ENCODE peak calls at places on chromosomes 12 and 14, in nine cellular contexts. G, Z, Q, N, L, A, O, P and W are unnamed samples. For H3K36me3, the result is how much of the 10 kb centered on the place peaks cover.

GRCh38 chr12:104671407-104672095 is 214.8 kb downstream of the CHST11 start:
- DNase-seq in O (peak), N (peak), A (no peak), G (no peak), Z (peak), L (peak), P (no peak), Q (peak), W (peak)

GRCh38 chr14:64212666-64213065 is 81.5 kb downstream of the ESR2 start:
- DNase-seq in A (no peak), P (no peak), Q (no peak), L (no peak), O (peak), G (no peak), N (no peak), Z (no peak), W (no peak)

GRCh38 chr12:41424651-41425050 is 236.5 kb downstream of the PDZRN4 start:
- DNase-seq in G (no peak), Q (no peak), L (no peak), A (no peak), P (no peak), N (no peak), O (no peak), Z (no peak), W (no peak)

GRCh38 chr12:54455760-54456469 is 17.5 kb downstream of the GTSF1 start:
- DNase-seq in Q (no peak), Z (no peak), N (peak), O (no peak), G (no peak), P (no peak), L (no peak), A (no peak), W (no peak)

GRCh38 chr12:12123209-12123608 is 52.5 kb downstream of the BCL2L14 start:
- DNase-seq in L (no peak), Q (no peak), Z (no peak), P (no peak), A (no peak), N (peak), O (no peak), G (no peak), W (no peak)

GRCh38 chr14:26163761-26164160 is 434.1 kb downstream of the NOVA1 start:
- DNase-seq in O (no peak), Q (no peak), G (no peak), P (no peak), L (no peak), Z (no peak), N (peak), A (no peak), W (no peak)

GRCh38 chr12:113831016-113831415 is 135.1 kb downstream of the RBM19 start:
- DNase-seq in Z (no peak), G (no peak), O (no peak), P (no peak), L (no peak), N (peak), A (no peak), Q (no peak), W (no peak)

GRCh38 chr12:124386059-124386458 is 91.2 kb downstream of the RFLNA start:
- DNase-seq in Z (no peak), L (peak), A (no peak), P (no peak), N (peak), G (no peak), O (no peak), Q (no peak), W (no peak)

GRCh38 chr12:95622879-95623278 is 71.6 kb upstream of the USP44 start:
- DNase-seq in O (no peak), P (no peak), A (no peak), L (no peak), Z (no peak), N (no peak), Q (no peak), G (no peak), W (no peak)

GRCh38 chr12:93363854-93364297 is 13.8 kb upstream of the NUDT4 start:
- DNase-seq in O (no peak), Z (no peak), G (no peak), N (no peak), L (no peak), A (no peak), Q (no peak), P (peak), W (no peak)

GRCh38 chr14:92914087-92914656 is 8.8 kb upstream of the CHGA start:
- DNase-seq in Q (no peak), Z (peak), P (peak), L (no peak), N (peak), A (peak), G (no peak), O (no peak), W (no peak)

GRCh38 chr12:26621932-26622331 is 211.1 kb downstream of the ITPR2 start:
- DNase-seq in Q (no peak), P (no peak), Z (no peak), L (no peak), G (no peak), N (no peak), A (no peak), O (no peak), W (no peak)
- H3K36me3 ChIP-seq in Q (under half), P (under half), Z (under half), L (half or more), G (under half), N (under half), A (under half), O (under half), W (under half)

GRCh38 chr12:47652491-47653234 is 53.2 kb downstream of the RPAP3 start:
- DNase-seq in L (no peak), P (no peak), A (no peak), G (no peak), O (no peak), Q (peak), N (no peak), Z (no peak), W (no peak)
- H3K36me3 ChIP-seq in L (under half), P (under half), A (under half), G (under half), O (under half), Q (under half), N (under half), Z (under half), W (under half)

DNA sequence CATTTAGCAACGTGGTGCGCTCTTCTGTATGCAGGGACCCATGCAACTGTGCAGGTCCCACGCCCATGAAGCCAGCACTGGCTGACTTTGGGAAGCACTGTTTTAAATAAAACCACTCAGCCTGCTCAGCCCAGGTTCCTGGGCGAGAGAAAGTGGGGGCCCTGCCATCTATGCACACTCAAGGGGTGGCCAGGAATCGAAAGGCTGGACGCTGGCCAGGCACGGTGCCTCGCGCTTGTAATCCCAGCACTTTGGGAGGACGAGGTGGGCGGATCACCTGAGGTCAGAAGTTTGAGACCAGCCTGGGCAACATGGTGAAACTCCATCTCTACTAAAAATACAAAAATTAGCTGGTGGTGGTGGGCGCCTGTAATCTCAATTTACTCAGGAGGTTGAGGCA is 179.9 kb upstream of the TBX3 start:
- DNase-seq in Q (no peak), N (no peak), P (no peak), G (peak), L (no peak), O (no peak), A (no peak), Z (no peak), W (no peak)
- H3K36me3 ChIP-seq in Q (under half), N (under half), P (under half), G (under half), L (under half), O (under half), A (under half), Z (under half), W (under half)

DNA sequence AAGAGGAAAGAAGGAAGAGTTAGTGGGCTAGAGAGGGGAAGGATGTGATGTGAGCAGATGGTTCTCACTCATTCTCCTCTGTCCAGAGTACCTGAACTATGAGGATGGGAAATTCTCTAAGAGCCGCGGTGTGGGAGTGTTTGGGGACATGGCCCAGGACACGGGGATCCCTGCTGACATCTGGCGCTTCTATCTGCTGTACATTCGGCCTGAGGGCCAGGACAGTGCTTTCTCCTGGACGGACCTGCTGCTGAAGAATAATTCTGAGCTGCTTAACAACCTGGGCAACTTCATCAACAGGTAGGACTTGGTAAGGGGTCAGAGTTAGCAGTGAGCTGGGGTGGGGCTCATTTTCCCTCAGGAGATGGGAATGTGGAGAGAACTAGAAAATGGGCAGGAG is 7.6 kb downstream of the DDIT3 start:
- DNase-seq in Z (no peak), N (no peak), G (no peak), L (no peak), A (no peak), O (no peak), Q (no peak), P (no peak), W (no peak)
- H3K36me3 ChIP-seq in Z (half or more), N (half or more), G (half or more), L (half or more), A (under half), O (under half), Q (half or more), P (half or more), W (half or more)

GRCh38 chr14:35993512-35993960 is 167.4 kb downstream of the BRMS1L start:
- DNase-seq in L (no peak), A (no peak), O (no peak), Z (no peak), P (no peak), N (no peak), G (no peak), Q (no peak), W (no peak)
- H3K36me3 ChIP-seq in L (under half), A (under half), O (under half), Z (under half), P (under half), N (under half), G (under half), Q (under half), W (under half)